ENCODE peak calls at places on chromosomes 7 and 10, in nine cellular contexts. I, V, U, R, F, Z, G, B and C are unnamed samples.

GRCh38 chr7:5689118-5689517 is 92.3 kb downstream of the RNF216 start:
- DNase-seq in R (no peak), Z (no peak), U (peak; percentile 33), I (no peak), G (no peak), B (no peak), F (no peak), V (no peak), C (no peak)

GRCh38 chr7:87316846-87317545 is 28.5 kb upstream of the CROT start:
- DNase-seq in V (no peak), Z (no peak), B (no peak), U (no peak), R (no peak), I (no peak), F (no peak), G (no peak), C (no peak)

GRCh38 chr10:50512743-50513416 is 110.9 kb downstream of the SGMS1 start:
- DNase-seq in F (no peak), G (no peak), R (no peak), V (peak; percentile 80), I (peak; percentile 25), Z (peak; percentile 45), U (no peak), B (no peak), C (no peak)

GRCh38 chr10:69636626-69637550 is 6.8 kb downstream of the FAM241B start:
- DNase-seq in G (peak; percentile 30), R (no peak), U (peak; percentile 19), B (no peak), V (no peak), Z (no peak), F (no peak), I (no peak), C (no peak)

GRCh38 chr7:137670521-137671064 is 176.2 kb downstream of the DGKI start:
- DNase-seq in G (no peak), B (no peak), R (peak; percentile 75), F (no peak), I (no peak), U (no peak), Z (peak; percentile 52), V (no peak), C (peak; percentile 55)

GRCh38 chr10:21552638-21553037 is 18.6 kb downstream of the MLLT10 start:
- DNase-seq in Z (no peak), R (no peak), V (no peak), I (no peak), F (no peak), B (no peak), G (no peak), U (no peak), C (no peak)

GRCh38 chr10:34319197-34319846 is 495.8 kb downstream of the PARD3 start:
- DNase-seq in Z (no peak), F (no peak), I (no peak), B (peak; percentile 22), R (no peak), G (no peak), V (no peak), U (no peak), C (no peak)

GRCh38 chr10:28365840-28366239 is 63.0 kb upstream of the MPP7 start:
- DNase-seq in G (peak; percentile 12), U (no peak), B (no peak), F (no peak), Z (no peak), I (no peak), R (no peak), V (no peak), C (peak; percentile 12)

GRCh38 chr10:129491123-129491734 is 24.2 kb downstream of the MGMT start:
- DNase-seq in R (no peak), Z (no peak), F (no peak), I (no peak), G (no peak), V (no peak), B (no peak), U (no peak), C (peak; percentile 27)

GRCh38 chr10:88437411-88437810 is 145.7 kb downstream of the RNLS start:
- DNase-seq in B (no peak), Z (no peak), V (no peak), R (no peak), F (no peak), I (no peak), G (no peak), U (no peak), C (peak; percentile 26)

GRCh38 chr7:42156957-42157721 is 79.9 kb downstream of the GLI3 start:
- DNase-seq in V (no peak), U (no peak), B (no peak), G (no peak), Z (no peak), I (no peak), R (no peak), F (no peak), C (no peak)

GRCh38 chr7:468681-469590 is 50.7 kb downstream of the PDGFA start:
- DNase-seq in Z (no peak), I (no peak), V (no peak), F (no peak), B (no peak), G (no peak), U (no peak), R (no peak), C (no peak)

GRCh38 chr7:149455175-149455950 is 5.5 kb downstream of the ZNF777 start:
- DNase-seq in R (no peak), I (no peak), V (no peak), F (no peak), Z (no peak), G (no peak), U (no peak), B (no peak), C (no peak)

GRCh38 chr7:5630670-5631069 is 150.8 kb downstream of the RNF216 start:
- DNase-seq in V (no peak), G (no peak), I (no peak), Z (no peak), U (peak; percentile 19), R (no peak), F (no peak), B (no peak), C (no peak)

GRCh38 chr7:1278543-1278942 is 45.9 kb downstream of the UNCX start:
- DNase-seq in I (no peak), F (no peak), G (no peak), R (no peak), V (no peak), Z (no peak), U (no peak), B (no peak), C (no peak)

GRCh38 chr7:80722596-80723141 is 84.2 kb downstream of the CD36 start:
- DNase-seq in Z (no peak), F (no peak), B (peak; percentile 97), R (peak; percentile 100), V (no peak), G (no peak), I (no peak), U (no peak), C (peak; percentile 85)

GRCh38 chr7:143362126-143362961 is at the start of gene FAM131B:
- DNase-seq in Z (peak; percentile 69), V (no peak), R (no peak), U (no peak), B (no peak), I (peak; percentile 48), F (peak; percentile 66), G (no peak), C (no peak)

GRCh38 chr7:1662101-1662500 is 8.0 kb upstream of the ELFN1 start:
- DNase-seq in Z (no peak), G (no peak), I (no peak), U (no peak), F (no peak), R (peak; percentile 42), V (no peak), B (no peak), C (no peak)

GRCh38 chr7:98834949-98835348 is 34.9 kb downstream of the TMEM130 start:
- DNase-seq in G (no peak), R (no peak), I (no peak), F (no peak), U (no peak), Z (no peak), V (no peak), B (no peak), C (no peak)

GRCh38 chr7:29116801-29117200 is 29.5 kb downstream of the CPVL start:
- DNase-seq in G (no peak), I (no peak), U (no peak), Z (no peak), B (no peak), R (no peak), V (no peak), F (no peak), C (no peak)

GRCh38 chr10:95236068-95236903 is 42.2 kb downstream of the ACSM6 start:
- DNase-seq in R (peak; percentile 92), I (peak; percentile 28), U (no peak), V (peak; percentile 90), B (no peak), G (peak; percentile 45), F (no peak), Z (peak; percentile 40), C (peak; percentile 89)

GRCh38 chr10:62379394-62379793 is 5.2 kb downstream of the ZNF365 start:
- DNase-seq in V (no peak), B (no peak), I (no peak), R (no peak), G (no peak), F (no peak), U (no peak), Z (no peak), C (no peak)

GRCh38 chr7:112290065-112290464 is 83.6 kb downstream of the ZNF277 start:
- DNase-seq in Z (no peak), I (no peak), V (no peak), F (no peak), G (no peak), B (no peak), U (no peak), R (no peak), C (peak; percentile 12)

GRCh38 chr7:136912339-136912738 is 43.9 kb downstream of the CHRM2 start:
- DNase-seq in Z (no peak), B (no peak), R (no peak), G (no peak), U (no peak), V (no peak), I (no peak), F (no peak), C (no peak)

GRCh38 chr10:66307826-66308225 is 618.0 kb upstream of the LRRTM3 start:
- DNase-seq in I (no peak), G (no peak), V (no peak), F (no peak), U (no peak), R (no peak), B (no peak), Z (no peak), C (peak; percentile 2)

GRCh38 chr7:3027005-3027404 is 16.7 kb downstream of the CARD11 start:
- DNase-seq in G (no peak), F (no peak), I (no peak), V (no peak), Z (no peak), B (no peak), U (no peak), R (no peak), C (no peak)

GRCh38 chr7:32299133-32299702 is 191.0 kb downstream of the LSM5 start:
- DNase-seq in B (no peak), F (peak; percentile 38), Z (no peak), U (no peak), G (no peak), V (no peak), R (no peak), I (no peak), C (no peak)